ENCODE peak calls at places on chromosomes 3 and 15, in seven cellular contexts. S is NCI-H146; G is NCI-H69; R is activated CD8-positive, alpha-beta memory T cell treated with anti-CD3 and anti-CD28 coated beads, Interleukin-2, amount 50 U/mL, for 4 hours; A is fibroblast of pulmonary artery; O is psoas muscle; P is HuH-7.5. V is an unnamed sample.

GRCh38 chr3:58164199-58164879 is 46.4 kb downstream of the DNASE1L3 start:
- DNase-seq in S (peak), G (peak), R (no peak), A (peak), O (no peak), P (no peak), V (no peak)

GRCh38 chr15:33468740-33469139 is 158.0 kb downstream of the RYR3 start:
- DNase-seq in S (no peak), G (no peak), R (no peak), A (no peak), O (no peak), P (no peak), V (no peak)

GRCh38 chr3:50290116-50290745 is 2.0 kb downstream of the IFRD2 start:
- DNase-seq in S (no peak), G (no peak), R (no peak), A (no peak), O (no peak), P (no peak), V (no peak)

GRCh38 chr3:174859109-174859735 is at the start of gene NAALADL2:
- DNase-seq in S (peak), G (peak), R (no peak), A (no peak), O (no peak), P (no peak), V (no peak)

GRCh38 chr3:42667523-42668402 is 14.3 kb downstream of the ZBTB47 start:
- DNase-seq in S (peak), G (peak), R (no peak), A (no peak), O (no peak), P (no peak), V (peak)

GRCh38 chr3:124607163-124607562 is 123.1 kb upstream of the UMPS start:
- DNase-seq in S (no peak), G (no peak), R (no peak), A (peak), O (no peak), P (no peak), V (no peak)

GRCh38 chr15:91224750-91225380 is 124.8 kb downstream of the SV2B start:
- DNase-seq in S (peak), G (peak), R (no peak), A (peak), O (no peak), P (peak), V (peak)

GRCh38 chr3:147987549-147987948 is 578.4 kb downstream of the ZIC1 start:
- DNase-seq in S (no peak), G (no peak), R (no peak), A (no peak), O (no peak), P (no peak), V (no peak)

GRCh38 chr3:124786491-124787241 is 56.4 kb downstream of the UMPS start:
- DNase-seq in S (no peak), G (no peak), R (no peak), A (peak), O (no peak), P (no peak), V (no peak)

GRCh38 chr3:43178891-43179366 is 73.0 kb upstream of the POMGNT2 start:
- DNase-seq in S (no peak), G (no peak), R (no peak), A (peak), O (no peak), P (peak), V (no peak)

GRCh38 chr3:51378075-51378474 is 7.0 kb upstream of the MANF start:
- DNase-seq in S (no peak), G (no peak), R (no peak), A (no peak), O (no peak), P (no peak), V (no peak)

GRCh38 chr15:74768771-74769342 is 13.0 kb upstream of the CSK start:
- DNase-seq in S (peak), G (peak), R (peak), A (peak), O (peak), P (peak), V (peak)

V was measured in WERI-Rb-1.